ENCODE peak calls at places on chromosome 10, in ten cellular contexts. C, G, V, Y, X, H, U, A, S and E are unnamed samples.

GRCh38 chr10:70139997-70140250 is 6.6 kb downstream of the TYSND1 start:
- DNase-seq in C (no peak), G (no peak), V (no peak), Y (no peak), X (no peak), H (no peak), U (no peak), A (no peak), S (no peak), E (no peak)

GRCh38 chr10:125073996-125074395 is 86.4 kb downstream of the CTBP2 start:
- DNase-seq in C (no peak), G (no peak), V (no peak), Y (no peak), X (no peak), H (no peak), U (no peak), A (no peak), S (no peak), E (no peak)

GRCh38 chr10:102863660-102864059 is 5.6 kb upstream of the AS3MT start:
- DNase-seq in C (peak), G (no peak), V (no peak), Y (no peak), X (no peak), H (no peak), U (no peak), A (no peak), S (no peak), E (no peak)

GRCh38 chr10:31071232-31071999 is 39.8 kb upstream of the ZNF438 start:
- DNase-seq in C (peak), G (no peak), V (peak), Y (no peak), X (no peak), H (no peak), U (no peak), A (no peak), S (no peak), E (no peak)

GRCh38 chr10:102371295-102371694 is 24.2 kb upstream of the NFKB2 start:
- DNase-seq in C (no peak), G (no peak), V (no peak), Y (no peak), X (no peak), H (no peak), U (no peak), A (no peak), S (no peak), E (no peak)

GRCh38 chr10:131876543-131876942 is 24.3 kb upstream of the PPP2R2D start:
- DNase-seq in C (no peak), G (no peak), V (no peak), Y (no peak), X (no peak), H (no peak), U (no peak), A (no peak), S (no peak), E (no peak)

GRCh38 chr10:5583525-5584175 is 58.9 kb downstream of the CALML3 start:
- DNase-seq in C (no peak), G (no peak), V (no peak), Y (no peak), X (peak), H (peak), U (no peak), A (peak), S (no peak), E (peak)

GRCh38 chr10:11285171-11285570 is 267.5 kb downstream of the CELF2 start:
- DNase-seq in C (no peak), G (no peak), V (no peak), Y (peak), X (no peak), H (no peak), U (no peak), A (no peak), S (no peak), E (no peak)

GRCh38 chr10:70672165-70672992 is at the start of gene ADAMTS14:
- DNase-seq in C (no peak), G (no peak), V (no peak), Y (peak), X (no peak), H (no peak), U (no peak), A (peak), S (peak), E (peak)

GRCh38 chr10:20007426-20007825 is 191.2 kb downstream of the PLXDC2 start:
- DNase-seq in C (peak), G (no peak), V (peak), Y (no peak), X (no peak), H (no peak), U (no peak), A (no peak), S (no peak), E (no peak)

GRCh38 chr10:95628786-95629185 is 27.7 kb downstream of the ALDH18A1 start:
- DNase-seq in C (no peak), G (no peak), V (no peak), Y (no peak), X (no peak), H (no peak), U (no peak), A (no peak), S (no peak), E (no peak)

GRCh38 chr10:117092386-117092785 is 45.7 kb downstream of the VAX1 start:
- DNase-seq in C (no peak), G (no peak), V (no peak), Y (no peak), X (no peak), H (no peak), U (no peak), A (no peak), S (no peak), E (no peak)